ENCODE peak calls at places on chromosomes 12 and 14, in five cellular contexts. I is mammary epithelial cell; A is A549; J is upper lobe of right lung; E is CD8-positive, alpha-beta T cell. O is an unnamed sample.

GRCh38 chr12:122538496-122538895 is 11.4 kb downstream of the KNTC1 start:
- DNase-seq in I (no peak), A (no peak), J (no peak), E (no peak), O (no peak)

GRCh38 chr12:84701966-84702365 is 210.6 kb downstream of the SLC6A15 start:
- DNase-seq in I (peak; percentile 10), A (no peak), J (no peak), E (no peak), O (peak; percentile 20)

GRCh38 chr12:116353958-116354357 is 76.5 kb upstream of the MED13L start:
- DNase-seq in I (no peak), A (no peak), J (peak; percentile 18), E (no peak), O (no peak)

GRCh38 chr14:99327050-99327449 is 55.1 kb upstream of the BCL11B start:
- DNase-seq in I (no peak), A (no peak), J (peak; percentile 23), E (peak; percentile 45), O (no peak)

GRCh38 chr14:22158560-22158959 is 430.5 kb downstream of the DAD1 start:
- DNase-seq in I (no peak), A (no peak), J (no peak), E (no peak), O (no peak)

GRCh38 chr14:69043007-69043444 is 63.9 kb upstream of the ACTN1 start:
- DNase-seq in I (no peak), A (no peak), J (peak; percentile 82), E (no peak), O (no peak)

GRCh38 chr14:63248211-63248610 is 44.0 kb downstream of the RHOJ start:
- DNase-seq in I (no peak), A (no peak), J (no peak), E (no peak), O (peak; percentile 42)

GRCh38 chr14:81205639-81206038 is 15.1 kb downstream of the GTF2A1 start:
- DNase-seq in I (no peak), A (no peak), J (no peak), E (no peak), O (no peak)

GRCh38 chr12:18296909-18297280 is 35.6 kb downstream of the PIK3C2G start:
- DNase-seq in I (peak; percentile 44), A (no peak), J (no peak), E (no peak), O (no peak)

GRCh38 chr14:34063470-34064164 is 112.7 kb upstream of the EGLN3 start:
- DNase-seq in I (no peak), A (peak; percentile 53), J (no peak), E (no peak), O (no peak)

GRCh38 chr12:8123124-8123888 is at the start of gene CLEC4A:
- DNase-seq in I (no peak), A (no peak), J (no peak), E (no peak), O (no peak)

GRCh38 chr14:101508948-101509729 is 52.2 kb upstream of the DIO3 start:
- DNase-seq in I (no peak), A (no peak), J (peak; percentile 53), E (no peak), O (no peak)

GRCh38 chr14:64973826-64974225 is 1.7 kb upstream of the RAB15 start:
- DNase-seq in I (no peak), A (no peak), J (no peak), E (no peak), O (no peak)
- H3K4me1 ChIP-seq in I (peaks cover 6% of the 10 kb centered on the region), A (peaks cover 22% of the 10 kb centered on the region), J (peaks cover 10% of the 10 kb centered on the region), E (peaks cover 16% of the 10 kb centered on the region), O (no peaks in the 10 kb centered on the region)

GRCh38 chr12:64801381-64801780 is 23.1 kb upstream of the TBC1D30 start:
- DNase-seq in I (no peak), A (peak; percentile 44), J (no peak), E (no peak), O (no peak)
- TF ChIP-seq CTCF in I (peak; percentile 52), A (peak; percentile 64), J (no peak), E (no peak), O (peak; percentile 71)

GRCh38 chr12:115518-115917 is 49.0 kb downstream of the IQSEC3 start:
- DNase-seq in I (no peak), A (no peak), J (no peak), E (no peak), O (no peak)
- H3K27ac ChIP-seq in I (no peak overlapping the region), A (no peak overlapping the region), J (no peak overlapping the region), E (no peak overlapping the region), O (no peak overlapping the region)

GRCh38 chr12:89673603-89674002 is 35.0 kb downstream of the ATP2B1 start:
- DNase-seq in I (no peak), A (no peak), J (no peak), E (no peak), O (no peak)
- H3K4me1 ChIP-seq in I (peaks cover 16% of the 10 kb centered on the region), A (peaks cover 31% of the 10 kb centered on the region), J (no peaks in the 10 kb centered on the region), E (peaks cover 35% of the 10 kb centered on the region), O (no peaks in the 10 kb centered on the region)

O was measured in foreskin keratinocyte.